ENCODE peak calls at places on chromosome 18, in five cellular contexts. One of them, this sample, is unnamed.

GRCh38 chr18:9825571-9826073 is 60.2 kb upstream of the TXNDC2 start:
- DNase-seq in endothelial cell of umbilical vein: peak; percentile 80
- DNase-seq in tibial artery: no peak
- DNase-seq in body of pancreas: no peak
- DNase-seq in thoracic aorta: no peak
- DNase-seq in this sample: no peak

GRCh38 chr18:58716046-58716766 is 44.9 kb downstream of the MALT1 start:
- DNase-seq in tibial artery: no peak
- DNase-seq in thoracic aorta: no peak
- DNase-seq in body of pancreas: no peak
- DNase-seq in endothelial cell of umbilical vein: no peak
- DNase-seq in this sample: no peak

GRCh38 chr18:42635378-42636048 is 480.0 kb downstream of the RIT2 start:
- DNase-seq in endothelial cell of umbilical vein: peak; percentile 14
- DNase-seq in tibial artery: no peak
- DNase-seq in body of pancreas: no peak
- DNase-seq in thoracic aorta: no peak
- DNase-seq in this sample: no peak

GRCh38 chr18:47601608-47602272 is 328.7 kb downstream of the SMAD2 start:
- DNase-seq in thoracic aorta: no peak
- DNase-seq in tibial artery: no peak
- DNase-seq in endothelial cell of umbilical vein: no peak
- DNase-seq in body of pancreas: no peak
- DNase-seq in this sample: no peak

GRCh38 chr18:22230403-22231042 is 61.1 kb downstream of the GATA6 start:
- DNase-seq in tibial artery: no peak
- DNase-seq in thoracic aorta: no peak
- DNase-seq in endothelial cell of umbilical vein: no peak
- DNase-seq in body of pancreas: no peak
- DNase-seq in this sample: no peak

GRCh38 chr18:67290421-67290820 is 226.1 kb downstream of the DSEL start:
- DNase-seq in endothelial cell of umbilical vein: no peak
- DNase-seq in tibial artery: no peak
- DNase-seq in body of pancreas: no peak
- DNase-seq in thoracic aorta: no peak
- DNase-seq in this sample: no peak

GRCh38 chr18:24491882-24492281 is 31.4 kb downstream of the HRH4 start:
- DNase-seq in thoracic aorta: no peak
- DNase-seq in endothelial cell of umbilical vein: no peak
- DNase-seq in body of pancreas: no peak
- DNase-seq in tibial artery: no peak
- DNase-seq in this sample: no peak

GRCh38 chr18:33051397-33051796 is 278.6 kb upstream of the KLHL14 start:
- DNase-seq in body of pancreas: peak; percentile 14
- DNase-seq in tibial artery: no peak
- DNase-seq in endothelial cell of umbilical vein: peak; percentile 54
- DNase-seq in thoracic aorta: no peak
- DNase-seq in this sample: no peak

GRCh38 chr18:11654736-11655604 is 34.1 kb upstream of the GNAL start:
- DNase-seq in thoracic aorta: no peak
- DNase-seq in endothelial cell of umbilical vein: peak; percentile 32
- DNase-seq in body of pancreas: peak; percentile 66
- DNase-seq in tibial artery: no peak
- DNase-seq in this sample: peak; percentile 72

GRCh38 chr18:58186258-58186948 is 142.4 kb downstream of the NEDD4L start:
- DNase-seq in tibial artery: no peak
- DNase-seq in body of pancreas: peak; percentile 56
- DNase-seq in thoracic aorta: no peak
- DNase-seq in endothelial cell of umbilical vein: peak; percentile 85
- DNase-seq in this sample: no peak

GRCh38 chr18:7568426-7568825 is 1.3 kb downstream of the PTPRM start:
- DNase-seq in tibial artery: peak; percentile 73
- DNase-seq in endothelial cell of umbilical vein: peak; percentile 42
- DNase-seq in body of pancreas: peak; percentile 40
- DNase-seq in thoracic aorta: no peak
- DNase-seq in this sample: peak; percentile 53

GRCh38 chr18:45482286-45482685 is 133.0 kb upstream of the SLC14A2 start:
- DNase-seq in thoracic aorta: no peak
- DNase-seq in endothelial cell of umbilical vein: no peak
- DNase-seq in tibial artery: no peak
- DNase-seq in body of pancreas: no peak
- DNase-seq in this sample: no peak
- H3K4me1 ChIP-seq in thoracic aorta: peaks cover 8% of the 10 kb centered on the region
- H3K4me1 ChIP-seq in endothelial cell of umbilical vein: no peaks in the 10 kb centered on the region
- H3K4me1 ChIP-seq in tibial artery: no peaks in the 10 kb centered on the region
- H3K4me1 ChIP-seq in body of pancreas: no peaks in the 10 kb centered on the region
- H3K4me1 ChIP-seq in this sample: no peaks in the 10 kb centered on the region

GRCh38 chr18:76446321-76446720 is 48.7 kb downstream of the ZNF516 start:
- DNase-seq in body of pancreas: no peak
- DNase-seq in endothelial cell of umbilical vein: no peak
- DNase-seq in tibial artery: no peak
- DNase-seq in thoracic aorta: no peak
- DNase-seq in this sample: no peak

GRCh38 chr18:76447268-76447890 is 47.7 kb downstream of the ZNF516 start:
- DNase-seq in body of pancreas: no peak
- DNase-seq in tibial artery: no peak
- DNase-seq in thoracic aorta: no peak
- DNase-seq in endothelial cell of umbilical vein: no peak
- DNase-seq in this sample: peak; percentile 66

GRCh38 chr18:76445275-76445674 is 49.8 kb downstream of the ZNF516 start:
- DNase-seq in thoracic aorta: no peak
- DNase-seq in body of pancreas: no peak
- DNase-seq in tibial artery: no peak
- DNase-seq in endothelial cell of umbilical vein: peak; percentile 12
- DNase-seq in this sample: no peak

GRCh38 chr18:76445741-76446232 is 49.3 kb downstream of the ZNF516 start:
- DNase-seq in thoracic aorta: no peak
- DNase-seq in tibial artery: no peak
- DNase-seq in body of pancreas: no peak
- DNase-seq in endothelial cell of umbilical vein: no peak
- DNase-seq in this sample: no peak

GRCh38 chr18:76446746-76447267 is 48.2 kb downstream of the ZNF516 start:
- DNase-seq in thoracic aorta: no peak
- DNase-seq in endothelial cell of umbilical vein: no peak
- DNase-seq in tibial artery: no peak
- DNase-seq in body of pancreas: no peak
- DNase-seq in this sample: no peak
- H3K4me1 ChIP-seq in thoracic aorta: peaks cover 30% of the 10 kb centered on the region
- H3K4me1 ChIP-seq in endothelial cell of umbilical vein: peaks cover 24% of the 10 kb centered on the region
- H3K4me1 ChIP-seq in tibial artery: peaks cover 22% of the 10 kb centered on the region
- H3K4me1 ChIP-seq in body of pancreas: peaks cover 34% of the 10 kb centered on the region
- H3K4me1 ChIP-seq in this sample: peaks cover 80% of the 10 kb centered on the region

DNA sequence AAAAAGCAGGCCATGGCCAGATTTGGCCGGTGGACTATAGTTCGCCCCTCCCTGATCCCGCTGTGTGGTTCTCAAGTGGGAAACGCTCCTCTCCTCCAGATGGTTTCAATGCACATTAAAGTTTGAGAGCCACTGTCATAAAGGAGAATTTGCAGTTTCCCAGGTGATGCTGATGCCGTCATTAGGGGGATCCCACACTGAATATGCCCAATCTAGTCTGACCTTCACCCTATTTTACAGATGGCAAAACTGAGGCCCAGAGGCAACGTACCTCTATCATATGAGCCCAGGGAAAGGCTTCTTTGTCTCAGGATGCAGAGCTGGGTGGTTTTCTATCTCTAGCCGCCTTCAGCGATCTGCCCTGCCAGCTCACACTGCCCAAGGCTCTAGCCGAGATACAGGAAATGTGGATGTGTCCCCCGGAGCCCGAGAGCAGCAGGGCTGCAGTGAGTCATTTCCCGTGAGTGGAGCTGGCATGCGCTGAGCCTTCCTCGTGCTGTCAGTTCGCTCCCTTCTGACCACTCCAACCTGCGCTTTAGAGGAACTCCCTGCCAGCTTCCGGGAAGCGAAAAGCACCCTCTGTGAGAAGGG is 116.2 kb downstream of the SMAD7 start:
- DNase-seq in body of pancreas: peak; percentile 28
- DNase-seq in thoracic aorta: peak; percentile 76
- DNase-seq in tibial artery: peak; percentile 95
- DNase-seq in endothelial cell of umbilical vein: peak; percentile 90
- DNase-seq in this sample: peak; percentile 52
- H3K4me1 ChIP-seq in body of pancreas: peaks cover 10% of the 10 kb centered on the region
- H3K4me1 ChIP-seq in thoracic aorta: peaks cover 67% of the 10 kb centered on the region
- H3K4me1 ChIP-seq in tibial artery: peaks cover 62% of the 10 kb centered on the region
- H3K4me1 ChIP-seq in endothelial cell of umbilical vein: peaks cover 36% of the 10 kb centered on the region
- H3K4me1 ChIP-seq in this sample: no peaks in the 10 kb centered on the region

DNA sequence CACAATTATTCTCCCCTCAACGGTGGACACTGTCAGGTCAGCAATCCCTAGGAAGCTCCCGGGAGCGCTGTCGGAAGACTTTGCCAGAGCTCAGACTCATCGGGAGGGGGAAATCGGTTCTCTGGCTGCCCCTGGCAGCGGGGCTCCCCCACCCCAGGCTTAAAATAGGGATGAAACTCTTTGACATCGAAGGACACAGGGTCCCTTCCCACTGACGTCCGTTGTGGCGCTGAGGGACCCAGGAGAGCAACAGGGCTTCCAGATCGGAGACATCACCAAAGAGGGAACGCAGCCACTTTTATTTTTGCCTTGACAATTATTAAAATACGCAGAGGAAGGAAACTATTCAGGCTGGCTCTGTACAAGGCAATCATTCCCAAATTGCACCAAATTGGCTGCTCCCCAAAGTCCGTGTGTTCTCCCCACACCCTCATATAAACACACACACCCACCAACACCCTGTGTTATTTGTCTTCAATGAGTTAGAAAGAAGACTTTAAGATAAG is 249.0 kb downstream of the CDH20 start:
- DNase-seq in endothelial cell of umbilical vein: no peak
- DNase-seq in thoracic aorta: no peak
- DNase-seq in body of pancreas: no peak
- DNase-seq in tibial artery: no peak
- DNase-seq in this sample: peak; percentile 33
- H3K4me1 ChIP-seq in endothelial cell of umbilical vein: peaks cover 18% of the 10 kb centered on the region
- H3K4me1 ChIP-seq in thoracic aorta: peaks cover 22% of the 10 kb centered on the region
- H3K4me1 ChIP-seq in body of pancreas: peaks cover 12% of the 10 kb centered on the region
- H3K4me1 ChIP-seq in tibial artery: peaks cover 9% of the 10 kb centered on the region
- H3K4me1 ChIP-seq in this sample: peaks cover 18% of the 10 kb centered on the region

GRCh38 chr18:13558132-13558531 is 168.2 kb downstream of the FAM210A start:
- DNase-seq in body of pancreas: no peak
- DNase-seq in endothelial cell of umbilical vein: peak; percentile 40
- DNase-seq in tibial artery: no peak
- DNase-seq in thoracic aorta: no peak
- DNase-seq in this sample: peak; percentile 37
- H3K4me1 ChIP-seq in body of pancreas: peaks cover 13% of the 10 kb centered on the region
- H3K4me1 ChIP-seq in endothelial cell of umbilical vein: no peaks in the 10 kb centered on the region
- H3K4me1 ChIP-seq in tibial artery: peaks cover 20% of the 10 kb centered on the region
- H3K4me1 ChIP-seq in thoracic aorta: peaks cover 20% of the 10 kb centered on the region
- H3K4me1 ChIP-seq in this sample: peaks cover 3% of the 10 kb centered on the region

This sample was measured in testis.